ENCODE peak calls at places on chromosomes 13 and 19, in four cellular contexts. N is Peyer's patch, W is tibial nerve, S is heart right ventricle. G is an unnamed sample. For H3K27me3, the result is how much of the 10 kb centered on the place peaks cover.

GRCh38 chr13:48233886-48234488 is 981 bp downstream of the ITM2B start:
- DNase-seq in N (no peak), W (no peak), S (no peak), G (no peak)

GRCh38 chr13:27920677-27921420 is 1.0 kb downstream of the PDX1 start:
- DNase-seq in N (peak), W (no peak), S (no peak), G (no peak)

GRCh38 chr19:5031231-5032100 is 62.6 kb downstream of the KDM4B start:
- DNase-seq in N (peak), W (peak), S (peak), G (peak)

GRCh38 chr19:57800696-57801095 is 14.0 kb downstream of the ZNF552 start:
- DNase-seq in N (no peak), W (no peak), S (no peak), G (no peak)

GRCh38 chr19:49468746-49469447 is 5.1 kb upstream of the FLT3LG start:
- DNase-seq in N (no peak), W (peak), S (peak), G (peak)

GRCh38 chr13:113648218-113648615 is 9.8 kb downstream of the ATP4B start:
- DNase-seq in N (peak), W (peak), S (no peak), G (peak)

GRCh38 chr19:6440905-6441304 is 7.3 kb upstream of the SLC25A41 start:
- DNase-seq in N (no peak), W (no peak), S (no peak), G (no peak)

GRCh38 chr19:40444181-40445005 is at the start of gene SERTAD3:
- DNase-seq in N (peak), W (peak), S (peak), G (peak)

GRCh38 chr19:13376537-13376936 is 129.7 kb downstream of the CACNA1A start:
- DNase-seq in N (no peak), W (no peak), S (no peak), G (no peak)

GRCh38 chr19:13382633-13382938 is 123.7 kb downstream of the CACNA1A start:
- DNase-seq in N (no peak), W (no peak), S (no peak), G (no peak)

GRCh38 chr19:13381827-13382632 is 124.2 kb downstream of the CACNA1A start:
- DNase-seq in N (no peak), W (no peak), S (no peak), G (no peak)
- H3K27me3 ChIP-seq in N (under half), W (under half), S (under half), G (under half)

DNA sequence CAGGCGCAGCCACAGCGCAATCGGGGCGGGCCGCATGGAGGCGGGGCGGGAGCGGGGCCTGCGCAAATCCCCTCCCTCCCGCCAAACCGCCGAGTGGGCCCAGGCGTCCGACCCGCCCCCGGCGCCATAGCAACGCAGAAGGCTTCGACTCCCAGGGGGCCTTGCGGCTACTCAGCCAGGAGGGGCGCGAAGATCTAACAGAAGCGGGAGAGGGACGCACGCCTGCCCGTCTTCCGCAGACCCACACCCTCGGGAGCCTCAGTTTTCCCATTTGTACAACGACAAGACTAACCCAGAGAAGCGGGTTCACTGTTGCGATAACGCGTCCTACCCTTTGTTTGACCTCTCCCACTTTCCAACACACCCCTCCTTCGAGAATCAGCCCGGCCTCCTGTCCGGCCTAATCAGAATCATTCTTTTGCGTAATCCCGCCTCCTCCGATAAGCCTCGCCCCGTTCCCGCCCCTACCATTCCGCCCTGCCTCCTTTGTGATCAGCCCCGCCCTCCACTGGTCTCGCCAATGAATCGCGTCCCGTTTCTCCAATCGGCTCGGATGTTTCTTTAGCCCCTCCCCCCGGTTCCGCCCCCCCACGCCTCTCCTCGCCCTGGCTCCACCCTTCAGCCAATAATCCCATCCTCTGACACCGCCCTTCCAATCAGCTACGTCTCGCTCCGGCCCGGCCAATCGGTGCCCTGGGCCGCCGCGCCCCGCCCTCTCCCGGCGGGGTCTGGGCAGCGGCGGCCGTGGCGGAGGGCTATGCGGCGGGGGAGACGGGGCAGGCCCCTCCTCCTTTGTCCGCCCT is at the start of gene PCSK4:
- DNase-seq in N (peak), W (peak), S (peak), G (peak)
- H3K27me3 ChIP-seq in N (under half), W (under half), S (under half), G (under half)

DNA sequence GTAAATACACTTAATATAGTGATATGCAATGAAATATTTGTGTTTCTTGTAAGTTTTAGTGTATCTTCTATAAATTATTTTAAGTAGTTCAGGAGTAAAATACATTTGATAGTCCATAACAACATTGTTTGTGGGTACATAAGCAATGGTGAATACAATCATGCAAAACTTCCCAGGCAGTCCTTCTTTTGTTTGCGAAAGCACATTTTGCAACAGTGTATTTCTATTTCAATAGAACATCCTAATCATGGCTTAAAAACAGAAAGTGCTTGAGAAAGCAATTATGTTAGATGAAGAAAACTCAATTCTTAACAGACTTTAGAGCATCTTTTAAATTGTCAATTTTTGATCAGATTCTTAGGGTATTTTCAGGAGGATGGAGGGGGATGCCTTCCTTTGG is 155.6 kb downstream of the POSTN start:
- DNase-seq in N (no peak), W (no peak), S (no peak), G (no peak)
- H3K27me3 ChIP-seq in N (under half), W (under half), S (under half), G (under half)

GRCh38 chr19:3276341-3276799 is 51.9 kb downstream of the CELF5 start:
- DNase-seq in N (peak), W (no peak), S (no peak), G (no peak)
- H3K27me3 ChIP-seq in N (under half), W (under half), S (under half), G (under half)

GRCh38 chr19:50910722-50911121 is 473 bp downstream of the KLK4 start:
- DNase-seq in N (no peak), W (no peak), S (no peak), G (no peak)
- H3K27me3 ChIP-seq in N (under half), W (under half), S (under half), G (under half)

DNA sequence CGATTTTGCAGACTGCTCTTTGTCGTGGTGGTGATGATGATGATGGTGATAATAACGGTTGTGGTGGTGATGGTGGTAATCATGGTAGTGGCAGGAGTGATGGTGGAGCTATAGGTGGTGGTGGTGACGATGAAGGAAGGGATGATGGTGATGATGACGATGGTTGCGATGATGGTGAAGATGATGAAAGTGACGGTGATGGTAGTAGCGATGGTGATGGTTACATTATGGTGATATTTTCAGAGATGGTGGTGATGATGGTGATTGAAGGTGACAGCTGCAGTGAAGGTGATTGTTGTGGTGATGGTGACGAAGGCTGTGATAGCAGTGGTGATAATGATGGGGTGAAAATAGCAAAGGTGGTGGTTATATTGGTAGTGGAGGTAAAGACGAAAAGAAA is 2.1 kb upstream of the ADGRE3 start:
- DNase-seq in N (no peak), W (no peak), S (no peak), G (no peak)
- H3K27me3 ChIP-seq in N (under half), W (under half), S (under half), G (under half)

DNA sequence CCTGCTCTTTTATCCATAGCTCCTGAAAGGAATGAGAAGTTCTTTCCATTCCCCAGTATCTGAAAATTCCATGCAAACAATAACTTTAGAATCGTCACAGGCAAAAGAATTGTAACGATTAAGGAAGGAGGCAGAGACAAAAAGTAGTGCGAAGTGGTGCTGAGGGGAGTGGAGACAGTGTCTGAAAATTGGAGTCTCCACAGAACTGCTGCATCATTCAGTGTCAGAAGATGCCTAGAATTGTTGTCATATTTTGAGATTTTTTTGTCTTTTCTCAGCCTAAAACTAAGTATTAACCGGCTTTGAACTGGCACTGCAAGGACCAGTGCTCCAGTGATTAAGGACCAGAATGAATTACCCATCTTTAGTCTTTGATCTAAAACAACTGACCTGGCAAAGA is 293.5 kb downstream of the EFNB2 start:
- DNase-seq in N (no peak), W (no peak), S (no peak), G (no peak)
- H3K27me3 ChIP-seq in N (under half), W (under half), S (under half), G (under half)

GRCh38 chr19:17025361-17025760 is 1.2 kb downstream of the CPAMD8 start:
- DNase-seq in N (no peak), W (no peak), S (no peak), G (no peak)

GRCh38 chr19:17026041-17026658 is 460 bp downstream of the CPAMD8 start:
- DNase-seq in N (no peak), W (no peak), S (no peak), G (no peak)

GRCh38 chr19:17027428-17027816 is 812 bp upstream of the CPAMD8 start:
- DNase-seq in N (no peak), W (no peak), S (no peak), G (no peak)

GRCh38 chr19:17023805-17024204 is 2.8 kb downstream of the CPAMD8 start:
- DNase-seq in N (no peak), W (no peak), S (no peak), G (no peak)

GRCh38 chr19:17026706-17027427 is at the start of gene CPAMD8:
- DNase-seq in N (no peak), W (no peak), S (peak), G (no peak)
- H3K27me3 ChIP-seq in N (under half), W (under half), S (under half), G (under half)

GRCh38 chr13:22062478-22063205 is 391.8 kb downstream of the FGF9 start:
- DNase-seq in N (no peak), W (no peak), S (no peak), G (no peak)

GRCh38 chr13:22063416-22064124 is 392.7 kb downstream of the FGF9 start:
- DNase-seq in N (no peak), W (no peak), S (no peak), G (no peak)

GRCh38 chr13:22060187-22060586 is 389.3 kb downstream of the FGF9 start:
- DNase-seq in N (no peak), W (no peak), S (no peak), G (no peak)

GRCh38 chr13:22061806-22062391 is 391.0 kb downstream of the FGF9 start:
- DNase-seq in N (no peak), W (no peak), S (no peak), G (no peak)

GRCh38 chr13:22061371-22061805 is 390.5 kb downstream of the FGF9 start:
- DNase-seq in N (no peak), W (no peak), S (no peak), G (no peak)
- H3K27me3 ChIP-seq in N (under half), W (under half), S (under half), G (under half)

G was measured in aorta.